ENCODE peak calls at places on chromosomes 6 and 20, in seven cellular contexts. One of them, this sample, is unnamed.

GRCh38 chr6:3284436-3284876 is 25.7 kb downstream of the PSMG4 start:
- DNase-seq in neural progenitor cell: no peak
- DNase-seq in astrocyte: no peak
- DNase-seq in lung: no peak
- DNase-seq in astrocyte of the spinal cord: no peak
- DNase-seq in HL-60: no peak
- DNase-seq in fibroblast of pulmonary artery: no peak
- DNase-seq in this sample: no peak

GRCh38 chr20:63054103-63054474 is 47.3 kb upstream of the BHLHE23 start:
- DNase-seq in neural progenitor cell: no peak
- DNase-seq in astrocyte: no peak
- DNase-seq in lung: no peak
- DNase-seq in astrocyte of the spinal cord: no peak
- DNase-seq in HL-60: no peak
- DNase-seq in fibroblast of pulmonary artery: no peak
- DNase-seq in this sample: no peak

GRCh38 chr6:42451595-42452170 is at the start of gene TRERF1:
- DNase-seq in neural progenitor cell: peak
- DNase-seq in astrocyte: peak
- DNase-seq in lung: peak
- DNase-seq in astrocyte of the spinal cord: peak
- DNase-seq in HL-60: peak
- DNase-seq in fibroblast of pulmonary artery: peak
- DNase-seq in this sample: peak

GRCh38 chr6:1335367-1336037 is 23.6 kb downstream of the FOXQ1 start:
- DNase-seq in neural progenitor cell: no peak
- DNase-seq in astrocyte: peak
- DNase-seq in lung: peak
- DNase-seq in astrocyte of the spinal cord: peak
- DNase-seq in HL-60: peak
- DNase-seq in fibroblast of pulmonary artery: peak
- DNase-seq in this sample: peak

GRCh38 chr20:38900606-38901005 is 25.6 kb upstream of the FAM83D start:
- DNase-seq in neural progenitor cell: no peak
- DNase-seq in astrocyte: no peak
- DNase-seq in lung: no peak
- DNase-seq in astrocyte of the spinal cord: no peak
- DNase-seq in HL-60: no peak
- DNase-seq in fibroblast of pulmonary artery: no peak
- DNase-seq in this sample: no peak

GRCh38 chr20:60431349-60431748 is 473.1 kb downstream of the CDH26 start:
- DNase-seq in neural progenitor cell: no peak
- DNase-seq in astrocyte: no peak
- DNase-seq in lung: no peak
- DNase-seq in astrocyte of the spinal cord: no peak
- DNase-seq in HL-60: no peak
- DNase-seq in fibroblast of pulmonary artery: no peak
- DNase-seq in this sample: no peak

GRCh38 chr6:137106183-137106582 is 61.4 kb upstream of the IL20RA start:
- DNase-seq in neural progenitor cell: no peak
- DNase-seq in astrocyte: no peak
- DNase-seq in lung: no peak
- DNase-seq in astrocyte of the spinal cord: no peak
- DNase-seq in HL-60: no peak
- DNase-seq in fibroblast of pulmonary artery: no peak
- DNase-seq in this sample: no peak

GRCh38 chr6:41531591-41532582 is 14.3 kb upstream of the FOXP4 start:
- DNase-seq in neural progenitor cell: no peak
- DNase-seq in astrocyte: peak
- DNase-seq in lung: no peak
- DNase-seq in astrocyte of the spinal cord: peak
- DNase-seq in HL-60: no peak
- DNase-seq in fibroblast of pulmonary artery: peak
- DNase-seq in this sample: peak

GRCh38 chr6:166442131-166442530 is 59.4 kb upstream of the MPC1 start:
- DNase-seq in neural progenitor cell: no peak
- DNase-seq in astrocyte: no peak
- DNase-seq in lung: no peak
- DNase-seq in astrocyte of the spinal cord: no peak
- DNase-seq in HL-60: no peak
- DNase-seq in fibroblast of pulmonary artery: no peak
- DNase-seq in this sample: no peak

GRCh38 chr6:135170849-135171248 is 10.3 kb upstream of the MYB start:
- DNase-seq in neural progenitor cell: no peak
- DNase-seq in astrocyte: no peak
- DNase-seq in lung: no peak
- DNase-seq in astrocyte of the spinal cord: no peak
- DNase-seq in HL-60: no peak
- DNase-seq in fibroblast of pulmonary artery: no peak
- DNase-seq in this sample: no peak

GRCh38 chr20:63082939-63083735 is 76.4 kb upstream of the BHLHE23 start:
- DNase-seq in neural progenitor cell: no peak
- DNase-seq in astrocyte: no peak
- DNase-seq in lung: no peak
- DNase-seq in astrocyte of the spinal cord: no peak
- DNase-seq in HL-60: no peak
- DNase-seq in fibroblast of pulmonary artery: no peak
- DNase-seq in this sample: no peak

GRCh38 chr6:29705389-29706231 is 17.6 kb upstream of the HLA-F start:
- DNase-seq in neural progenitor cell: peak
- DNase-seq in astrocyte: peak
- DNase-seq in lung: no peak
- DNase-seq in astrocyte of the spinal cord: peak
- DNase-seq in HL-60: no peak
- DNase-seq in fibroblast of pulmonary artery: peak
- DNase-seq in this sample: peak

GRCh38 chr6:41374618-41375590 is 39.5 kb downstream of the NCR2 start:
- DNase-seq in neural progenitor cell: peak
- DNase-seq in astrocyte: no peak
- DNase-seq in lung: no peak
- DNase-seq in astrocyte of the spinal cord: no peak
- DNase-seq in HL-60: no peak
- DNase-seq in fibroblast of pulmonary artery: no peak
- DNase-seq in this sample: no peak

GRCh38 chr20:34052414-34052813 is 58.7 kb downstream of the RALY start:
- DNase-seq in neural progenitor cell: no peak
- DNase-seq in astrocyte: no peak
- DNase-seq in lung: no peak
- DNase-seq in astrocyte of the spinal cord: no peak
- DNase-seq in HL-60: no peak
- DNase-seq in fibroblast of pulmonary artery: no peak
- DNase-seq in this sample: peak

GRCh38 chr20:24948939-24949679 is at the start of gene CST7:
- DNase-seq in neural progenitor cell: no peak
- DNase-seq in astrocyte: peak
- DNase-seq in lung: peak
- DNase-seq in astrocyte of the spinal cord: no peak
- DNase-seq in HL-60: peak
- DNase-seq in fibroblast of pulmonary artery: no peak
- DNase-seq in this sample: no peak

GRCh38 chr20:24951536-24952047 is 2.5 kb downstream of the CST7 start:
- DNase-seq in neural progenitor cell: no peak
- DNase-seq in astrocyte: no peak
- DNase-seq in lung: no peak
- DNase-seq in astrocyte of the spinal cord: no peak
- DNase-seq in HL-60: peak
- DNase-seq in fibroblast of pulmonary artery: no peak
- DNase-seq in this sample: no peak

GRCh38 chr20:24950128-24950835 is 1.2 kb downstream of the CST7 start:
- DNase-seq in neural progenitor cell: no peak
- DNase-seq in astrocyte: no peak
- DNase-seq in lung: no peak
- DNase-seq in astrocyte of the spinal cord: no peak
- DNase-seq in HL-60: peak
- DNase-seq in fibroblast of pulmonary artery: no peak
- DNase-seq in this sample: no peak

GRCh38 chr20:24950836-24951525 is 1.9 kb downstream of the CST7 start:
- DNase-seq in neural progenitor cell: no peak
- DNase-seq in astrocyte: no peak
- DNase-seq in lung: no peak
- DNase-seq in astrocyte of the spinal cord: no peak
- DNase-seq in HL-60: peak
- DNase-seq in fibroblast of pulmonary artery: no peak
- DNase-seq in this sample: no peak

DNA sequence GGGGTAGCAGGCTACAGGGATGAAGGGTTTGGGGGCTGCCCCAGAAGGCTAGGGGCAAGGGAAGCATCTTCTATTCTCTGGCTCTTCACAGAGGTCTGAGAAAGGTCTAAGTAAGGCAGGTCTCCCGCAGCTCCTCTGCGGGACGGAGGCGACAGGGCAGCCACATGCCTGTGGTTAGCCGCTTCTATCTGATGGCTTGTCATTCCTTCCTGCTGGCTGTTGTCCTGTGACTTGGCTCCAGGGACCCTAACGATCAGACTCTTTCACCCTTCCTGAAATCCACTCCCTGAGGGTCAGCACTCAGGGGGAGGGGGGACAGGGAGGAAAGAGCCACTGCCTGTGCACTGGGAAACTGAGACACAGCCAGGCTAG is 673 bp downstream of the CST7 start:
- DNase-seq in neural progenitor cell: no peak
- DNase-seq in astrocyte: no peak
- DNase-seq in lung: peak
- DNase-seq in astrocyte of the spinal cord: no peak
- DNase-seq in HL-60: peak
- DNase-seq in fibroblast of pulmonary artery: no peak
- DNase-seq in this sample: no peak
- H3K4me3 ChIP-seq in neural progenitor cell: no peak
- H3K4me3 ChIP-seq in astrocyte: no peak
- H3K4me3 ChIP-seq in lung: peak
- H3K4me3 ChIP-seq in astrocyte of the spinal cord: no peak
- H3K4me3 ChIP-seq in HL-60: peak
- H3K4me3 ChIP-seq in fibroblast of pulmonary artery: no peak
- H3K4me3 ChIP-seq in this sample: no peak

GRCh38 chr6:16764188-16764950 is 3.1 kb upstream of the ATXN1 start:
- DNase-seq in neural progenitor cell: no peak
- DNase-seq in astrocyte: peak
- DNase-seq in lung: no peak
- DNase-seq in astrocyte of the spinal cord: peak
- DNase-seq in HL-60: peak
- DNase-seq in fibroblast of pulmonary artery: peak
- DNase-seq in this sample: peak
- TF ChIP-seq CTCF in neural progenitor cell: peak
- TF ChIP-seq CTCF in astrocyte: peak
- TF ChIP-seq CTCF in lung: no peak
- TF ChIP-seq CTCF in astrocyte of the spinal cord: peak
- TF ChIP-seq CTCF in HL-60: no peak
- TF ChIP-seq CTCF in fibroblast of pulmonary artery: peak
- TF ChIP-seq CTCF in this sample: peak

GRCh38 chr6:43494321-43494720 is 15.8 kb downstream of the LRRC73 start:
- DNase-seq in neural progenitor cell: no peak
- DNase-seq in astrocyte: no peak
- DNase-seq in lung: no peak
- DNase-seq in astrocyte of the spinal cord: no peak
- DNase-seq in HL-60: no peak
- DNase-seq in fibroblast of pulmonary artery: no peak
- DNase-seq in this sample: no peak

GRCh38 chr6:43493833-43494232 is 16.3 kb downstream of the LRRC73 start:
- DNase-seq in neural progenitor cell: no peak
- DNase-seq in astrocyte: no peak
- DNase-seq in lung: no peak
- DNase-seq in astrocyte of the spinal cord: no peak
- DNase-seq in HL-60: no peak
- DNase-seq in fibroblast of pulmonary artery: no peak
- DNase-seq in this sample: no peak

GRCh38 chr6:43491750-43492661 is 14.6 kb downstream of the TJAP1 start:
- DNase-seq in neural progenitor cell: no peak
- DNase-seq in astrocyte: peak
- DNase-seq in lung: peak
- DNase-seq in astrocyte of the spinal cord: peak
- DNase-seq in HL-60: no peak
- DNase-seq in fibroblast of pulmonary artery: peak
- DNase-seq in this sample: peak

GRCh38 chr6:43493230-43493629 is 15.9 kb downstream of the TJAP1 start:
- DNase-seq in neural progenitor cell: no peak
- DNase-seq in astrocyte: no peak
- DNase-seq in lung: no peak
- DNase-seq in astrocyte of the spinal cord: no peak
- DNase-seq in HL-60: no peak
- DNase-seq in fibroblast of pulmonary artery: no peak
- DNase-seq in this sample: no peak

GRCh38 chr6:43492673-43493072 is 15.3 kb downstream of the TJAP1 start:
- DNase-seq in neural progenitor cell: no peak
- DNase-seq in astrocyte: peak
- DNase-seq in lung: no peak
- DNase-seq in astrocyte of the spinal cord: peak
- DNase-seq in HL-60: no peak
- DNase-seq in fibroblast of pulmonary artery: peak
- DNase-seq in this sample: no peak
- H3K4me3 ChIP-seq in neural progenitor cell: no peak
- H3K4me3 ChIP-seq in astrocyte: no peak
- H3K4me3 ChIP-seq in lung: no peak
- H3K4me3 ChIP-seq in astrocyte of the spinal cord: no peak
- H3K4me3 ChIP-seq in HL-60: no peak
- H3K4me3 ChIP-seq in fibroblast of pulmonary artery: no peak
- H3K4me3 ChIP-seq in this sample: peak

DNA sequence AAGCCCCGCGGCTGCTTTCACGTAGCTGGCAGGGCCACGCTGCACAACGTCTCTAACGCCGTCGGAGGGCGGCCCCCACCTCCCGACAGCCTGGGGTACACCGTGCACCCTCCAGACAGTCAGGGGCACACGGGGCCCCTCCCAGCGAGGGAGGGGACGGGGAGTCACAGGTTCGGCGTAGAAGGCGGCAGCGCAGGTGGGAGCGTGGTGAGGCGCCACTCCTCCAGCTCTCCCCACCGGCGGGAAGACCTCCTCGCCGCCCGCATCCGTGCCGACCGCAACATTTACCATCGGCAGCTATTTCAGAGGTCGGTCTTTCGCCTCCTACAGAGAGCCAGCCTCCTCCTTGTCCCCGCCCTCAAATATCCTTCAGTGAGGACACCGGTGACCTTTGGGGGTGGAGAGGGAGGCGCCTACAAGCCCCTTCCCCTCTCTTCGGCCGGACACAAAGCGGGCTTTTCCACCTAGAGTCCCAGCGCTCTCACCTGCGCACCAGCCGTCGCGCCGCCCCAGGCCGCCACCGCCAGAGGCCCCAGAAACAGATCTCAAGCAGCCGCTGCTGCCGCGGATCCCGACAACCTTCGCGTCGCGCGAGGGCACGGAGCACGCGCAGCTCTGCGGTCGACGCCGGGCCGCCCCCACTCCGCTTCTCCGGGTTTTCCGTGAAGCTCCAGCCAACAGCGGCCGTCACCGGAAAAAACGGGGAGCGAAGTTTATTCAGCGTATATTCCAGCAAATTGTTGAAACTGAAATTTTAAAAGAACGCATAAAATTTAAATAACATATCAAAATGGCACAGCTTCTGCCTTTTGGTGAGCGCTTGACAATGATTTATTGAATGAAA is at the start of gene MKKS:
- DNase-seq in neural progenitor cell: peak
- DNase-seq in astrocyte: peak
- DNase-seq in lung: peak
- DNase-seq in astrocyte of the spinal cord: peak
- DNase-seq in HL-60: peak
- DNase-seq in fibroblast of pulmonary artery: peak
- DNase-seq in this sample: peak
- TF ChIP-seq CTCF in neural progenitor cell: peak
- TF ChIP-seq CTCF in astrocyte: no peak
- TF ChIP-seq CTCF in lung: no peak
- TF ChIP-seq CTCF in astrocyte of the spinal cord: no peak
- TF ChIP-seq CTCF in HL-60: no peak
- TF ChIP-seq CTCF in fibroblast of pulmonary artery: no peak
- TF ChIP-seq CTCF in this sample: peak

This sample was measured in fibroblast of villous mesenchyme.